ENCODE peak calls at places on chromosomes 4 and X, in four cellular contexts. C is IMR-90, P is H1, Q is neuronal stem cell. L is an unnamed sample.

GRCh38 chrX:50514811-50515210 is 44.2 kb upstream of the DGKK start:
- DNase-seq in P (no peak), C (no peak), Q (no peak), L (no peak)

GRCh38 chr4:48141048-48141447 is 7.0 kb upstream of the TXK start:
- DNase-seq in C (peak; percentile 56), P (no peak), Q (no peak), L (peak; percentile 50)

GRCh38 chrX:136207546-136207945 is 43.7 kb downstream of the MAP7D3 start:
- DNase-seq in P (no peak), C (no peak), Q (no peak), L (no peak)

GRCh38 chrX:33142331-33142730 is 69.0 kb downstream of the DMD start:
- DNase-seq in P (no peak), Q (no peak), C (no peak), L (no peak)

GRCh38 chr4:87270144-87270543 is 49.7 kb upstream of the KLHL8 start:
- DNase-seq in P (no peak), C (peak; percentile 52), Q (peak; percentile 18), L (peak; percentile 45)

GRCh38 chr4:73690051-73690744 is 50.2 kb upstream of the CXCL8 start:
- DNase-seq in P (no peak), C (peak; percentile 76), Q (no peak), L (peak; percentile 50)

GRCh38 chr4:102640669-102641068 is 120.1 kb downstream of the MANBA start:
- DNase-seq in P (no peak), C (peak; percentile 72), Q (no peak), L (peak; percentile 30)

GRCh38 chr4:103012085-103012484 is 7.4 kb downstream of the SLC9B1 start:
- DNase-seq in P (no peak), Q (no peak), C (peak; percentile 83), L (peak; percentile 45)

GRCh38 chrX:121151293-121151692 is 103.9 kb downstream of the GLUD2 start:
- DNase-seq in P (no peak), C (no peak), Q (no peak), L (no peak)

GRCh38 chr4:27318740-27319139 is 458.1 kb downstream of the STIM2 start:
- DNase-seq in C (peak; percentile 17), P (peak; percentile 73), Q (peak; percentile 24), L (peak; percentile 35)

GRCh38 chr4:174377613-174378012 is 93.9 kb downstream of the CEP44 start:
- DNase-seq in P (no peak), Q (no peak), C (peak; percentile 2), L (peak; percentile 70)

GRCh38 chr4:102438873-102439614 is 62.1 kb upstream of the NFKB1 start:
- DNase-seq in Q (no peak), C (peak; percentile 93), P (no peak), L (peak; percentile 98)

GRCh38 chr4:76426272-76426671 is 5.3 kb upstream of the CCDC158 start:
- DNase-seq in C (no peak), Q (no peak), P (no peak), L (no peak)

GRCh38 chr4:137370206-137370633 is 162.1 kb downstream of the PCDH18 start:
- DNase-seq in Q (no peak), P (no peak), C (peak; percentile 85), L (no peak)

DNA sequence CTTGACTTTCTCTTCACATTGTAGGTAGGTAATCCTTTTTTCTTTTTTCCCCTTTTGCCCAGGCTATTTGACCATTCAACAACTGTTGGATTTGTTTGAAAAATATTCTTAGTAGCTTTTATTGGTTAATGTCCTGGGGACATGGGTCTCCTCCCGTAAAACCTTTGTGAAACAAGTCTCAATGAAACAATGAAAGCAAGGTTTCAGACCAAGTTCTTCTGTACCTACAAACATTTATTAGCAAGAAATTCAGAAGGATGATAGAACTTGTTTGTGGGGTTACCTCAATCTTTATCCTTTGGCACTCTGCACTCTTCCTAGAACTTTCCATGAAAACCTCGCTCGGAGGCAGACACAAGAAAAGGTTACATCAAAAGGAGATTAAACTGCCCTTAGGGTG is 190.7 kb upstream of the ANK2 start:
- DNase-seq in P (no peak), Q (no peak), C (no peak), L (no peak)
- H2BK5ac ChIP-seq in P (no peak overlapping the region), Q (no peak overlapping the region), C (no peak overlapping the region), L (no peak overlapping the region)

GRCh38 chrX:318068-318738 is 393 bp downstream of the GTPBP6 start:
- DNase-seq in C (peak; percentile 97), Q (peak; percentile 99), P (peak; percentile 99), L (peak; percentile 99)
- H4K8ac ChIP-seq in C (peak overlapping the region; percentile 83), Q (no peak overlapping the region), P (peak overlapping the region; percentile 96), L (peak overlapping the region; percentile 69)

DNA sequence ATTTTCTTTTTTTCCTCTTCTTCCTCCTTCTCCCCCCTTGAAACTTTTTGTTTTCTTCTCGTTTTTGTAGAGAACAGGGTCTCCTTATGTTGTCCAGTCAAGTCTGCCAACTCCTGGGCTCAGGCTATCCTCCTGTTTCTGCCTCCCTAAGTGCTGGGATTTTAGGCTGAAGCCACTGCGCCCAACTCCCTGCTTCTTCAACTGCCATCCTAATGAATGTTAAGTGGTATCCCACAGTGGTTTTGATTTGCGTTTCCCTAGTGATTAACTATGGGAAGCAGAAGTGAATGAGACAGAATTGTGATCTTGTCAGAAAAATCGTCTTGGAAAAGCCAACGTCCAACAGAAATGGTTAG is 999 bp upstream of the ADD1 start:
- DNase-seq in Q (no peak), C (no peak), P (no peak), L (peak; percentile 41)
- H2BK5ac ChIP-seq in Q (no peak overlapping the region), C (peak overlapping the region; percentile 91), P (no peak overlapping the region), L (no peak overlapping the region)

GRCh38 chrX:101550825-101551767 is 749 bp downstream of the ARMCX1 start:
- DNase-seq in Q (peak; percentile 32), C (peak; percentile 20), P (peak; percentile 59), L (peak; percentile 66)
- H4K8ac ChIP-seq in Q (no peak overlapping the region), C (peak overlapping the region; percentile 78), P (peak overlapping the region; percentile 81), L (peak overlapping the region; percentile 72)

GRCh38 chrX:275967-276587 is 5.1 kb upstream of the PLCXD1 start:
- DNase-seq in Q (peak; percentile 56), P (peak; percentile 87), C (peak; percentile 37), L (peak; percentile 70)
- H2BK5ac ChIP-seq in Q (peak overlapping the region; percentile 99), P (peak overlapping the region; percentile 78), C (peak overlapping the region; percentile 5), L (no peak overlapping the region)

GRCh38 chr4:39046243-39046642 is 14.0 kb upstream of the TMEM156 start:
- DNase-seq in C (peak; percentile 54), P (no peak), Q (no peak), L (peak; percentile 71)
- H4K8ac ChIP-seq in C (peak overlapping the region; percentile 69), P (no peak overlapping the region), Q (no peak overlapping the region), L (no peak overlapping the region)

GRCh38 chr4:124330045-124330444 is 382.5 kb downstream of the ANKRD50 start:
- DNase-seq in Q (no peak), P (no peak), C (no peak), L (no peak)
- H2BK5ac ChIP-seq in Q (no peak overlapping the region), P (no peak overlapping the region), C (no peak overlapping the region), L (no peak overlapping the region)

DNA sequence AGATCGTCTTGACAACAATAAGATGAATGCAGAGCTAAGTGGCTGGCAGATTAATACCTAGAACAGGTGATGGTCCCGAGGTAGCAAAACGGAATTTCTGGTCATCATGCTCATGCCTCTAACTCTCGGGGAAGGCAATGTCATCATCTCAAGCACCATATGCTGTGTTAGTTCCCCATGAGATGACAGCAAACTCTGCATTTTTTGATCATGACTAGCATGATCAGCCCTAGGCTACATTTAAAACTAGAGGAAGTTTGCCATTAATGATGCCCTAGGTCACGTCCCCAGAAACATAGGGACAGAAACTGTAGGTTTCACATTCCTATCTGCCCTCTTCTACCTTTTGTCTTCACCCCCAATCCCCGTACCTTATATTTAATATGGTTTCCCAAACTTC is 11.6 kb downstream of the LPAR4 start:
- DNase-seq in P (no peak), C (no peak), Q (no peak), L (no peak)
- H4K8ac ChIP-seq in P (no peak overlapping the region), C (no peak overlapping the region), Q (no peak overlapping the region), L (no peak overlapping the region)

GRCh38 chrX:57267308-57267707 is 19.2 kb upstream of the FAAH2 start:
- DNase-seq in C (no peak), P (no peak), Q (no peak), L (no peak)
- H2BK5ac ChIP-seq in C (no peak overlapping the region), P (no peak overlapping the region), Q (no peak overlapping the region), L (no peak overlapping the region)

GRCh38 chrX:40644175-40644574 is 3.2 kb downstream of the CXorf38 start:
- DNase-seq in C (peak; percentile 54), P (no peak), Q (no peak), L (peak; percentile 36)

GRCh38 chrX:40647307-40648197 is at the start of gene CXorf38:
- DNase-seq in P (peak; percentile 91), C (peak; percentile 83), Q (peak; percentile 84), L (peak; percentile 80)

GRCh38 chrX:40644821-40645358 is 2.5 kb downstream of the CXorf38 start:
- DNase-seq in P (no peak), Q (no peak), C (peak; percentile 74), L (peak; percentile 79)

GRCh38 chrX:40651620-40652223 is 4.4 kb upstream of the CXorf38 start:
- DNase-seq in C (peak; percentile 65), P (peak; percentile 53), Q (peak; percentile 38), L (peak; percentile 58)

GRCh38 chrX:40646489-40647306 is 663 bp downstream of the CXorf38 start:
- DNase-seq in Q (peak; percentile 15), P (peak; percentile 52), C (peak; percentile 43), L (peak; percentile 31)
- H4K8ac ChIP-seq in Q (no peak overlapping the region), P (no peak overlapping the region), C (peak overlapping the region; percentile 30), L (peak overlapping the region; percentile 23)

L was measured in mesenchymal stem cell.